ENCODE peak calls at places on chromosomes 7 and 10, in four cellular contexts. E is lower lobe of right lung, F is fibroblast of mammary gland, I is ovary. W is an unnamed sample.

GRCh38 chr7:23261843-23262452 is 15.4 kb downstream of the GPNMB start:
- DNase-seq in F (peak), I (peak), E (peak), W (peak)

GRCh38 chr7:153170287-153170686 is 410.7 kb downstream of the ACTR3B start:
- DNase-seq in E (no peak), I (no peak), F (no peak), W (no peak)

GRCh38 chr10:124353896-124354295 is 64.8 kb downstream of the OAT start:
- DNase-seq in E (no peak), F (no peak), I (no peak), W (no peak)

GRCh38 chr7:106217089-106217542 is 67.7 kb downstream of the NAMPT start:
- DNase-seq in I (peak), F (peak), E (peak), W (peak)

GRCh38 chr10:48215148-48215982 is 59.1 kb downstream of the FRMPD2 start:
- DNase-seq in I (no peak), E (no peak), F (peak), W (peak)

GRCh38 chr10:8278099-8278498 is 223.6 kb downstream of the GATA3 start:
- DNase-seq in F (no peak), I (no peak), E (no peak), W (no peak)

GRCh38 chr10:3775671-3776551 is 9.1 kb downstream of the KLF6 start:
- DNase-seq in I (peak), F (peak), E (no peak), W (peak)

GRCh38 chr7:101838837-101839483 is 21.5 kb downstream of the CUX1 start:
- DNase-seq in I (no peak), F (no peak), E (no peak), W (no peak)

GRCh38 chr10:51228714-51229100 is 154.4 kb downstream of the PRKG1 start:
- DNase-seq in F (no peak), E (no peak), I (no peak), W (no peak)

GRCh38 chr10:79562135-79562756 is 2.0 kb upstream of the SFTPA2 start:
- DNase-seq in F (peak), I (peak), E (peak), W (peak)

GRCh38 chr7:471866-472639 is 47.6 kb downstream of the PDGFA start:
- DNase-seq in F (peak), E (peak), I (peak), W (peak)

GRCh38 chr10:96610817-96611216 is 24.0 kb upstream of the TM9SF3 start:
- DNase-seq in F (no peak), E (no peak), I (no peak), W (no peak)